ENCODE peak calls at places on chromosome 16, in four cellular contexts. K is pulmonary artery endothelial cell, T is NCI-H1092, V is caudate nucleus. U is an unnamed sample.

GRCh38 chr16:85978291-85978775 is 79.4 kb downstream of the IRF8 start:
- DNase-seq in K (no peak), T (no peak), V (no peak), U (peak; percentile 23)

GRCh38 chr16:22369221-22369811 is 5.1 kb downstream of the CDR2 start:
- DNase-seq in K (peak; percentile 64), V (no peak), T (no peak), U (no peak)

GRCh38 chr16:28166394-28167208 is 45.2 kb downstream of the XPO6 start:
- DNase-seq in V (no peak), K (no peak), T (no peak), U (no peak)

GRCh38 chr16:66523861-66524354 is 26.0 kb downstream of the TK2 start:
- DNase-seq in K (no peak), T (no peak), V (no peak), U (no peak)

GRCh38 chr16:75679366-75679765 is 2.6 kb upstream of the CPHXL2 start:
- DNase-seq in T (no peak), V (no peak), K (no peak), U (no peak)

GRCh38 chr16:70661534-70661917 is 15.2 kb downstream of the IL34 start:
- DNase-seq in K (no peak), V (no peak), T (no peak), U (peak; percentile 25)

GRCh38 chr16:62034236-62035114 is 1.8 kb downstream of the CDH8 start:
- DNase-seq in T (no peak), K (no peak), V (no peak), U (peak; percentile 34)

GRCh38 chr16:66020642-66021041 is 345.8 kb upstream of the CDH5 start:
- DNase-seq in K (no peak), T (no peak), V (no peak), U (no peak)

GRCh38 chr16:85615014-85615851 is 2.1 kb downstream of the GSE1 start:
- DNase-seq in K (no peak), V (no peak), T (no peak), U (no peak)

GRCh38 chr16:17983847-17984639 is 352.5 kb downstream of the NPIPA8 start:
- DNase-seq in V (no peak), K (no peak), T (no peak), U (no peak)

GRCh38 chr16:351804-352520 is 561 bp downstream of the AXIN1 start:
- DNase-seq in T (no peak), V (no peak), K (no peak), U (no peak)

GRCh38 chr16:56517206-56517605 is 2.6 kb downstream of the BBS2 start:
- DNase-seq in V (no peak), K (no peak), T (no peak), U (peak; percentile 28)

GRCh38 chr16:53131363-53132071 is 76.7 kb downstream of the CHD9 start:
- DNase-seq in K (no peak), V (no peak), T (no peak), U (peak; percentile 43)

GRCh38 chr16:14187517-14188338 is 116.6 kb downstream of the MRTFB start:
- DNase-seq in T (no peak), V (no peak), K (no peak), U (no peak)

GRCh38 chr16:87847785-87848675 is 21.3 kb downstream of the SLC7A5 start:
- DNase-seq in K (no peak), V (peak; percentile 19), T (no peak), U (peak; percentile 92)

GRCh38 chr16:69680358-69680757 is 46.0 kb downstream of the NQO1 start:
- DNase-seq in T (no peak), V (no peak), K (no peak), U (no peak)

GRCh38 chr16:49564577-49565224 is 191.1 kb downstream of the C16orf78 start:
- DNase-seq in T (no peak), K (no peak), V (no peak), U (no peak)

GRCh38 chr16:15765880-15766279 is 90.9 kb downstream of the MYH11 start:
- DNase-seq in T (no peak), V (no peak), K (no peak), U (peak; percentile 56)

GRCh38 chr16:14566599-14566998 is 63.5 kb downstream of the PARN start:
- DNase-seq in V (no peak), T (no peak), K (no peak), U (no peak)

GRCh38 chr16:68059804-68060203 is 25.4 kb upstream of the NFATC3 start:
- DNase-seq in T (no peak), K (no peak), V (no peak), U (no peak)

GRCh38 chr16:1152123-1152638 is 725 bp upstream of the CACNA1H start:
- DNase-seq in V (no peak), K (no peak), T (no peak), U (no peak)

U was measured in Ammon's horn.